ENCODE peak calls at places on chromosomes 4 and X, in nine cellular contexts. One of them, this sample, is unnamed.

GRCh38 chrX:86014421-86014820 is 32.9 kb downstream of the CHM start:
- DNase-seq in H1: no peak
- DNase-seq in tibial nerve: no peak
- DNase-seq in A549: no peak
- DNase-seq in GM12878: no peak
- DNase-seq in transverse colon: peak
- DNase-seq in suprapubic skin: no peak
- DNase-seq in ovary: no peak
- DNase-seq in stomach: no peak
- DNase-seq in this sample: no peak

GRCh38 chr4:5563856-5564255 is 144.5 kb downstream of the EVC2 start:
- DNase-seq in ovary: no peak
- DNase-seq in A549: no peak
- DNase-seq in tibial nerve: no peak
- DNase-seq in GM12878: no peak
- DNase-seq in stomach: no peak
- DNase-seq in suprapubic skin: no peak
- DNase-seq in transverse colon: no peak
- DNase-seq in H1: no peak
- DNase-seq in this sample: no peak

GRCh38 chr4:3022651-3023050 is 51.7 kb downstream of the HTT-AS start:
- DNase-seq in A549: no peak
- DNase-seq in suprapubic skin: no peak
- DNase-seq in ovary: no peak
- DNase-seq in H1: no peak
- DNase-seq in GM12878: no peak
- DNase-seq in tibial nerve: no peak
- DNase-seq in stomach: no peak
- DNase-seq in transverse colon: no peak
- DNase-seq in this sample: no peak

GRCh38 chr4:156948133-156948532 is 23.5 kb downstream of the PDGFC start:
- DNase-seq in tibial nerve: no peak
- DNase-seq in stomach: no peak
- DNase-seq in H1: no peak
- DNase-seq in GM12878: no peak
- DNase-seq in A549: no peak
- DNase-seq in suprapubic skin: no peak
- DNase-seq in ovary: no peak
- DNase-seq in transverse colon: no peak
- DNase-seq in this sample: no peak

GRCh38 chrX:144592036-144592435 is 655.3 kb upstream of the SPANXN1 start:
- DNase-seq in ovary: no peak
- DNase-seq in stomach: no peak
- DNase-seq in tibial nerve: no peak
- DNase-seq in suprapubic skin: no peak
- DNase-seq in transverse colon: no peak
- DNase-seq in H1: no peak
- DNase-seq in A549: no peak
- DNase-seq in GM12878: no peak
- DNase-seq in this sample: no peak

GRCh38 chr4:6451309-6451708 is 21.1 kb downstream of the PPP2R2C start:
- DNase-seq in H1: no peak
- DNase-seq in transverse colon: no peak
- DNase-seq in suprapubic skin: no peak
- DNase-seq in stomach: no peak
- DNase-seq in ovary: no peak
- DNase-seq in A549: no peak
- DNase-seq in tibial nerve: no peak
- DNase-seq in GM12878: no peak
- DNase-seq in this sample: no peak

GRCh38 chrX:13235930-13236329 is 83.9 kb downstream of the ATXN3L start:
- DNase-seq in tibial nerve: no peak
- DNase-seq in H1: no peak
- DNase-seq in stomach: no peak
- DNase-seq in transverse colon: no peak
- DNase-seq in ovary: no peak
- DNase-seq in GM12878: no peak
- DNase-seq in suprapubic skin: no peak
- DNase-seq in A549: no peak
- DNase-seq in this sample: no peak

GRCh38 chrX:87337267-87337666 is 180.3 kb upstream of the KLHL4 start:
- DNase-seq in suprapubic skin: no peak
- DNase-seq in stomach: no peak
- DNase-seq in A549: no peak
- DNase-seq in transverse colon: no peak
- DNase-seq in ovary: no peak
- DNase-seq in H1: no peak
- DNase-seq in GM12878: no peak
- DNase-seq in tibial nerve: no peak
- DNase-seq in this sample: no peak

GRCh38 chrX:16119353-16120220 is 3.8 kb upstream of the GRPR start:
- DNase-seq in suprapubic skin: no peak
- DNase-seq in H1: no peak
- DNase-seq in stomach: no peak
- DNase-seq in tibial nerve: no peak
- DNase-seq in ovary: no peak
- DNase-seq in transverse colon: no peak
- DNase-seq in A549: no peak
- DNase-seq in GM12878: peak
- DNase-seq in this sample: no peak

GRCh38 chr4:20255823-20256222 is 4.1 kb downstream of the SLIT2 start:
- DNase-seq in stomach: no peak
- DNase-seq in transverse colon: no peak
- DNase-seq in H1: no peak
- DNase-seq in ovary: no peak
- DNase-seq in suprapubic skin: no peak
- DNase-seq in A549: no peak
- DNase-seq in GM12878: no peak
- DNase-seq in tibial nerve: no peak
- DNase-seq in this sample: no peak

GRCh38 chrX:14916017-14916674 is 42.9 kb downstream of the MOSPD2 start:
- DNase-seq in transverse colon: no peak
- DNase-seq in tibial nerve: no peak
- DNase-seq in suprapubic skin: no peak
- DNase-seq in H1: no peak
- DNase-seq in ovary: no peak
- DNase-seq in stomach: no peak
- DNase-seq in GM12878: no peak
- DNase-seq in A549: no peak
- DNase-seq in this sample: no peak

GRCh38 chr4:100164808-100165760 is 25.2 kb downstream of the DDIT4L start:
- DNase-seq in GM12878: no peak
- DNase-seq in suprapubic skin: no peak
- DNase-seq in A549: no peak
- DNase-seq in ovary: no peak
- DNase-seq in stomach: no peak
- DNase-seq in tibial nerve: no peak
- DNase-seq in transverse colon: no peak
- DNase-seq in H1: no peak
- DNase-seq in this sample: no peak

GRCh38 chr4:1725521-1725920 is 4.2 kb downstream of the TACC3 start:
- DNase-seq in stomach: no peak
- DNase-seq in transverse colon: no peak
- DNase-seq in ovary: peak
- DNase-seq in suprapubic skin: no peak
- DNase-seq in tibial nerve: no peak
- DNase-seq in A549: no peak
- DNase-seq in H1: no peak
- DNase-seq in GM12878: no peak
- DNase-seq in this sample: no peak

GRCh38 chr4:174538876-174539250 is 16.6 kb upstream of the HPGD start:
- DNase-seq in ovary: no peak
- DNase-seq in stomach: no peak
- DNase-seq in tibial nerve: no peak
- DNase-seq in transverse colon: no peak
- DNase-seq in GM12878: no peak
- DNase-seq in A549: no peak
- DNase-seq in H1: no peak
- DNase-seq in suprapubic skin: no peak
- DNase-seq in this sample: no peak

GRCh38 chr4:27084685-27085356 is 224.2 kb downstream of the STIM2 start:
- DNase-seq in transverse colon: peak
- DNase-seq in GM12878: no peak
- DNase-seq in stomach: peak
- DNase-seq in suprapubic skin: no peak
- DNase-seq in ovary: peak
- DNase-seq in tibial nerve: no peak
- DNase-seq in A549: peak
- DNase-seq in H1: peak
- DNase-seq in this sample: peak

GRCh38 chr4:37885496-37885895 is 5.4 kb upstream of the TBC1D1 start:
- DNase-seq in H1: no peak
- DNase-seq in tibial nerve: no peak
- DNase-seq in A549: no peak
- DNase-seq in stomach: no peak
- DNase-seq in suprapubic skin: no peak
- DNase-seq in GM12878: no peak
- DNase-seq in ovary: no peak
- DNase-seq in transverse colon: peak
- DNase-seq in this sample: peak

DNA sequence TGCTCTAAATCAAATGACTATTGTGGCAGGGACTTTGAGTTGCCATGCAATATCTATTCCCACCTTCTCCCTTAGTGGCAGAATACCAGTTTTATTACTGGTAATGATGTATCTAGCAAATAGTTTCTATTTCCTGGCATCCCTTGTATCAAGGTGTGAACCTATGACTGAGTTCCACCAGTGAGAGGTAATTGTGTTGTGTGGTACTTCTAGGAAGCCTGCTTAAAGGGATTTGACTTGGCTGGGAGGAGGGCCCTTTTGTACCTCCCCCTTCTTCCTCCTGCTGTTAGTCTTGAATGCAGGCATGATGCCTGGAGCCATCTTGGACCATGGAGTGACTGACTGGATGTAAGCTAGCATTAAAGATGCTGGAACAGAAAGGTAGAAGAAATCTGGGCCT is 65.4 kb upstream of the DYNLT3 start:
- DNase-seq in ovary: no peak
- DNase-seq in H1: no peak
- DNase-seq in stomach: no peak
- DNase-seq in suprapubic skin: no peak
- DNase-seq in GM12878: no peak
- DNase-seq in A549: no peak
- DNase-seq in transverse colon: no peak
- DNase-seq in tibial nerve: no peak
- DNase-seq in this sample: no peak
- TF ChIP-seq EP300 in ovary: no peak
- TF ChIP-seq EP300 in H1: no peak
- TF ChIP-seq EP300 in stomach: no peak
- TF ChIP-seq EP300 in suprapubic skin: no peak
- TF ChIP-seq EP300 in GM12878: no peak
- TF ChIP-seq EP300 in A549: no peak
- TF ChIP-seq EP300 in transverse colon: no peak
- TF ChIP-seq EP300 in tibial nerve: no peak
- TF ChIP-seq EP300 in this sample: no peak

GRCh38 chrX:1601051-1601767 is 9.8 kb downstream of the AKAP17A start:
- DNase-seq in ovary: no peak
- DNase-seq in tibial nerve: no peak
- DNase-seq in GM12878: no peak
- DNase-seq in suprapubic skin: no peak
- DNase-seq in transverse colon: no peak
- DNase-seq in A549: no peak
- DNase-seq in H1: no peak
- DNase-seq in stomach: no peak
- DNase-seq in this sample: no peak
- TF ChIP-seq EP300 in ovary: no peak
- TF ChIP-seq EP300 in tibial nerve: no peak
- TF ChIP-seq EP300 in GM12878: no peak
- TF ChIP-seq EP300 in suprapubic skin: no peak
- TF ChIP-seq EP300 in transverse colon: no peak
- TF ChIP-seq EP300 in A549: no peak
- TF ChIP-seq EP300 in H1: no peak
- TF ChIP-seq EP300 in stomach: no peak
- TF ChIP-seq EP300 in this sample: no peak

GRCh38 chr4:140346136-140346535 is 27.3 kb upstream of the SCOC start:
- DNase-seq in tibial nerve: no peak
- DNase-seq in H1: no peak
- DNase-seq in transverse colon: no peak
- DNase-seq in A549: no peak
- DNase-seq in stomach: peak
- DNase-seq in GM12878: no peak
- DNase-seq in suprapubic skin: no peak
- DNase-seq in ovary: no peak
- DNase-seq in this sample: no peak

GRCh38 chr4:140343303-140343702 is 30.1 kb upstream of the SCOC start:
- DNase-seq in GM12878: no peak
- DNase-seq in tibial nerve: peak
- DNase-seq in suprapubic skin: no peak
- DNase-seq in H1: no peak
- DNase-seq in ovary: peak
- DNase-seq in A549: peak
- DNase-seq in transverse colon: peak
- DNase-seq in stomach: peak
- DNase-seq in this sample: no peak

GRCh38 chr4:140344621-140345020 is 28.8 kb upstream of the SCOC start:
- DNase-seq in ovary: no peak
- DNase-seq in tibial nerve: no peak
- DNase-seq in suprapubic skin: no peak
- DNase-seq in transverse colon: no peak
- DNase-seq in A549: no peak
- DNase-seq in stomach: no peak
- DNase-seq in H1: no peak
- DNase-seq in GM12878: no peak
- DNase-seq in this sample: no peak

GRCh38 chr4:140342620-140343019 is 30.8 kb upstream of the SCOC start:
- DNase-seq in A549: no peak
- DNase-seq in transverse colon: no peak
- DNase-seq in H1: no peak
- DNase-seq in ovary: no peak
- DNase-seq in suprapubic skin: no peak
- DNase-seq in tibial nerve: no peak
- DNase-seq in GM12878: no peak
- DNase-seq in stomach: no peak
- DNase-seq in this sample: no peak

GRCh38 chr4:140344111-140344510 is 29.3 kb upstream of the SCOC start:
- DNase-seq in GM12878: no peak
- DNase-seq in ovary: no peak
- DNase-seq in transverse colon: no peak
- DNase-seq in H1: no peak
- DNase-seq in suprapubic skin: no peak
- DNase-seq in A549: no peak
- DNase-seq in stomach: no peak
- DNase-seq in tibial nerve: no peak
- DNase-seq in this sample: no peak
- TF ChIP-seq EP300 in GM12878: no peak
- TF ChIP-seq EP300 in ovary: no peak
- TF ChIP-seq EP300 in transverse colon: no peak
- TF ChIP-seq EP300 in H1: no peak
- TF ChIP-seq EP300 in suprapubic skin: no peak
- TF ChIP-seq EP300 in A549: no peak
- TF ChIP-seq EP300 in stomach: no peak
- TF ChIP-seq EP300 in tibial nerve: no peak
- TF ChIP-seq EP300 in this sample: no peak

DNA sequence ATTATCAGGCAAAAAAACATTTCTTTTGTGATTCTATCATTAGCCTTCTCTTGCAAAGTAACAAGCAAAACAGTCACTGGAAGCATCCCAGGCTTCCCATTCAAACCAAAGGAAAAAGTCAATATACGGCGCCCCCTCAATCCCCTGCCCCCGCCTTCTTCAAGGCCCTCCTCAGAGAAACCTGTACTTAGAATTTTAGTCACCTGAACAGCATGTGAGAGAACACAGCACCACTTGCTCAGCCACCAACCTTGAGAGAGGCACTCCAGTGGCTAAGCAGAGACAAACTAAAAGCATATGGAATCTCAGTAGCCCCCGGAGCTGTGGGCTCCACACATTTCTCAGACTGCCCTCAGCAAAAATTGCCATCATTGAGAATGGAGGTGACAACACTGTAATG is 25.2 kb downstream of the LEF1 start:
- DNase-seq in transverse colon: no peak
- DNase-seq in tibial nerve: no peak
- DNase-seq in GM12878: no peak
- DNase-seq in A549: no peak
- DNase-seq in suprapubic skin: no peak
- DNase-seq in stomach: no peak
- DNase-seq in ovary: no peak
- DNase-seq in H1: no peak
- DNase-seq in this sample: no peak
- TF ChIP-seq EP300 in transverse colon: no peak
- TF ChIP-seq EP300 in tibial nerve: no peak
- TF ChIP-seq EP300 in GM12878: no peak
- TF ChIP-seq EP300 in A549: no peak
- TF ChIP-seq EP300 in suprapubic skin: no peak
- TF ChIP-seq EP300 in stomach: no peak
- TF ChIP-seq EP300 in ovary: no peak
- TF ChIP-seq EP300 in H1: no peak
- TF ChIP-seq EP300 in this sample: no peak